ENCODE peak calls at places on chromosomes 5 and 9, in six cellular contexts. Q is stimulated activated naive CD8-positive, alpha-beta T cell treated with anti-CD3 and anti-CD28 coated beads, Interleukin-15, Interleukin-2, amounts not matched to agents 100 U/mL and 50 U/mL, for 24 hours; X is NCI-H748 treated with DMSO at 0.1 percent for 48 hours; T is T-helper 2 cell; M is NCI-H69; B is stomach. E is an unnamed sample.

GRCh38 chr5:111755942-111756353 is 1.0 kb downstream of the NREP start:
- DNase-seq in Q (no peak), X (no peak), T (no peak), M (peak), B (no peak), E (peak)

GRCh38 chr5:140324041-140324833 is 21.3 kb upstream of the PFDN1 start:
- DNase-seq in Q (no peak), X (no peak), T (no peak), M (peak), B (no peak), E (no peak)

GRCh38 chr5:87825583-87825982 is 412.9 kb upstream of the CCNH start:
- DNase-seq in Q (no peak), X (no peak), T (no peak), M (peak), B (no peak), E (no peak)

GRCh38 chr5:1099931-1100651 is 11.8 kb downstream of the SLC12A7 start:
- DNase-seq in Q (no peak), X (no peak), T (no peak), M (no peak), B (no peak), E (no peak)

GRCh38 chr5:72101828-72102227 is 5.4 kb upstream of the MAP1B start:
- DNase-seq in Q (no peak), X (no peak), T (no peak), M (no peak), B (no peak), E (no peak)

GRCh38 chr9:23492126-23493002 is 333.7 kb downstream of the ELAVL2 start:
- DNase-seq in Q (no peak), X (peak), T (peak), M (peak), B (no peak), E (peak)

GRCh38 chr5:142821733-142822487 is 51.7 kb downstream of the ARHGAP26 start:
- DNase-seq in Q (no peak), X (no peak), T (peak), M (peak), B (no peak), E (no peak)

GRCh38 chr9:127206666-127207065 is 57.9 kb upstream of the GARNL3 start:
- DNase-seq in Q (no peak), X (no peak), T (no peak), M (no peak), B (no peak), E (no peak)

GRCh38 chr9:123450096-123450495 is 94.1 kb downstream of the CRB2 start:
- DNase-seq in Q (no peak), X (no peak), T (no peak), M (peak), B (no peak), E (no peak)

GRCh38 chr5:109223521-109223920 is 186.3 kb downstream of the PJA2 start:
- DNase-seq in Q (no peak), X (no peak), T (no peak), M (no peak), B (no peak), E (no peak)

GRCh38 chr5:34042302-34042701 is 711 bp downstream of the C1QTNF3 start:
- DNase-seq in Q (no peak), X (no peak), T (no peak), M (no peak), B (no peak), E (no peak)

GRCh38 chr9:21549251-21549765 is 67.2 kb upstream of the IFNE start:
- DNase-seq in Q (no peak), X (no peak), T (no peak), M (no peak), B (peak), E (no peak)

GRCh38 chr9:114396558-114397218 is 8.9 kb upstream of the AKNA start:
- DNase-seq in Q (no peak), X (no peak), T (no peak), M (peak), B (no peak), E (no peak)